ENCODE peak calls at places on chromosomes 11 and 22, in eight cellular contexts. L is GM23248, X is IMR-90, E is NT2/D1, H is colonic mucosa, S is astrocyte, P is H9, M is fibroblast of lung. D is an unnamed sample.

GRCh38 chr11:31815743-31816466 is 4.8 kb upstream of the PAX6 start:
- DNase-seq in L (peak; percentile 53), X (no peak), E (no peak), H (no peak), S (peak; percentile 6), P (no peak), M (no peak), D (no peak)

GRCh38 chr22:42711895-42712837 is 8.5 kb downstream of the A4GALT start:
- DNase-seq in L (no peak), X (no peak), E (no peak), H (no peak), S (no peak), P (no peak), M (no peak), D (no peak)

GRCh38 chr11:57742087-57742452 is 779 bp downstream of the SELENOH start:
- DNase-seq in L (no peak), X (no peak), E (no peak), H (no peak), S (no peak), P (no peak), M (no peak), D (no peak)

GRCh38 chr11:66109294-66109693 is 39.2 kb downstream of the PACS1 start:
- DNase-seq in L (no peak), X (no peak), E (no peak), H (no peak), S (no peak), P (no peak), M (no peak), D (no peak)

GRCh38 chr11:73729594-73730206 is 31.2 kb downstream of the RAB6A start:
- DNase-seq in L (peak; percentile 34), X (no peak), E (peak; percentile 20), H (no peak), S (no peak), P (peak; percentile 64), M (no peak), D (no peak)

GRCh38 chr11:121575250-121575962 is 122.6 kb upstream of the SORL1-AS1 start:
- DNase-seq in L (peak; percentile 8), X (peak; percentile 81), E (no peak), H (peak; percentile 33), S (peak; percentile 41), P (no peak), M (peak; percentile 89), D (no peak)

GRCh38 chr22:23501708-23502107 is 78.4 kb downstream of the IGLL1 start:
- DNase-seq in L (no peak), X (no peak), E (no peak), H (no peak), S (no peak), P (no peak), M (no peak), D (no peak)

GRCh38 chr11:78957481-78958245 is 383.0 kb upstream of the NARS2 start:
- DNase-seq in L (peak; percentile 39), X (peak; percentile 63), E (no peak), H (no peak), S (peak; percentile 26), P (no peak), M (peak; percentile 68), D (no peak)

GRCh38 chr11:1767399-1768140 is 3.8 kb upstream of the CTSD start:
- DNase-seq in L (no peak), X (no peak), E (no peak), H (no peak), S (no peak), P (no peak), M (no peak), D (no peak)

GRCh38 chr11:13462311-13462927 is 603 bp downstream of the BTBD10 start:
- DNase-seq in L (peak; percentile 70), X (peak; percentile 41), E (peak; percentile 39), H (peak; percentile 85), S (peak; percentile 45), P (peak; percentile 84), M (peak; percentile 20), D (no peak)

GRCh38 chr11:75635009-75635909 is 33.6 kb downstream of the MAP6 start:
- DNase-seq in L (peak; percentile 85), X (peak; percentile 72), E (no peak), H (peak; percentile 22), S (peak; percentile 40), P (no peak), M (peak; percentile 72), D (no peak)

GRCh38 chr11:116207349-116207748 is 565.4 kb downstream of the BUD13 start:
- DNase-seq in L (no peak), X (no peak), E (no peak), H (no peak), S (no peak), P (no peak), M (no peak), D (no peak)

GRCh38 chr11:122661182-122661945 is 5.8 kb downstream of the UBASH3B start:
- DNase-seq in L (peak; percentile 91), X (peak; percentile 83), E (no peak), H (no peak), S (peak; percentile 59), P (no peak), M (no peak), D (no peak)

GRCh38 chr22:41290262-41291221 is 4.6 kb upstream of the RANGAP1 start:
- DNase-seq in L (peak; percentile 80), X (peak; percentile 83), E (no peak), H (no peak), S (peak; percentile 76), P (peak; percentile 50), M (peak; percentile 37), D (no peak)

GRCh38 chr11:114170226-114170625 is 110.7 kb downstream of the ZBTB16 start:
- DNase-seq in L (no peak), X (no peak), E (peak; percentile 22), H (no peak), S (no peak), P (no peak), M (no peak), D (no peak)

GRCh38 chr11:28566643-28567042 is 458.5 kb downstream of the METTL15 start:
- DNase-seq in L (peak; percentile 99), X (peak; percentile 100), E (peak; percentile 11), H (peak; percentile 31), S (peak; percentile 98), P (peak; percentile 81), M (peak; percentile 96), D (no peak)

GRCh38 chr11:28569099-28569498 is 460.9 kb downstream of the METTL15 start:
- DNase-seq in L (no peak), X (no peak), E (no peak), H (no peak), S (no peak), P (no peak), M (no peak), D (no peak)
- H3K9ac ChIP-seq in L (no peak overlapping the region), X (no peak overlapping the region), E (no peak overlapping the region), H (no peak overlapping the region), S (no peak overlapping the region), P (no peak overlapping the region), M (no peak overlapping the region), D (no peak overlapping the region)

DNA sequence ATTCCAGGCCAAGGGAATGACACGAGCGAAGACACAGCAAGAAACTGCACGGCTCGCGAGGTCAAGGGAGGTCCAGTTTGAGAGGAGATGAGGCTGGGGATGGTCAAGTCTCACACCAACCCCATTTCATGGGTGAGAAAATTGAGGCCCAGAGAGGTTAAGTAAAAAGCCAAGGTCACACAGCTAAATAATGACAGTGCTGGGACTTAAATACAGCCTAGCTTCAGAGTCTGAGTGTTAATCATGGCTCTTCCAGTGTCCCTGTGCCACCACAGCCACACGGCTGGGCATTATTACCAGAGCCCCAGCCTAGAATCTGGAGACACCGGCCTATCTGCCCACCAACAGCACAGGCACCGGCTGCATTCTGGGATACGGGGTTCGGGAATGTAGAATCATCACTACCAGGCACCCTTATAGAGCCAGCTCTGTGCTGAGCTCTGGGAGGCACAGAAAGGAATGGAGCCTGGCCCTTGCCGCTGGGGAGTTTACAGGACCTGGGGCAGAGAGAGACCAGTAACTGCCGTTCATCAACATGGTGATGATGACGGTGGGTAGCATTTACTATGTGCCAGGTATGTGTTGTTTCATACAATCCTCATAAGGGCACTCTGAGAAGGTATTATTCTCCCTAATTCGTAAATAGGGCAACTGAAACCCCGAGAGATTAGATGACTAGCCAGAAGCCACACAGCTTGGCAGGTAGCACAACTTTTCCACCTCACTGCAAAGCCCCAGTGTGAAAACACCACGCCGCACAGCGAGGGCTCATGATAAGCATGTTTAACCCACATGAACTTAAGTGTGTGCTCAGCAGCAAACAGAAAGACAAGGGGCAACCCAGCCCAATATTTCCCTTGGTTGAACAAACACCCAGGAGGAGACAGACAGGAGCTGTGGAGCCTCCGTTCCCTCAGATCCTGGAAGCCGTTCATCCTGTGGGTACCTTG is 51.9 kb downstream of the CD6 start:
- DNase-seq in L (no peak), X (no peak), E (no peak), H (no peak), S (no peak), P (no peak), M (no peak), D (no peak)
- H3K9ac ChIP-seq in L (no peak overlapping the region), X (no peak overlapping the region), E (peak overlapping the region; percentile 50), H (no peak overlapping the region), S (no peak overlapping the region), P (no peak overlapping the region), M (no peak overlapping the region), D (no peak overlapping the region)

DNA sequence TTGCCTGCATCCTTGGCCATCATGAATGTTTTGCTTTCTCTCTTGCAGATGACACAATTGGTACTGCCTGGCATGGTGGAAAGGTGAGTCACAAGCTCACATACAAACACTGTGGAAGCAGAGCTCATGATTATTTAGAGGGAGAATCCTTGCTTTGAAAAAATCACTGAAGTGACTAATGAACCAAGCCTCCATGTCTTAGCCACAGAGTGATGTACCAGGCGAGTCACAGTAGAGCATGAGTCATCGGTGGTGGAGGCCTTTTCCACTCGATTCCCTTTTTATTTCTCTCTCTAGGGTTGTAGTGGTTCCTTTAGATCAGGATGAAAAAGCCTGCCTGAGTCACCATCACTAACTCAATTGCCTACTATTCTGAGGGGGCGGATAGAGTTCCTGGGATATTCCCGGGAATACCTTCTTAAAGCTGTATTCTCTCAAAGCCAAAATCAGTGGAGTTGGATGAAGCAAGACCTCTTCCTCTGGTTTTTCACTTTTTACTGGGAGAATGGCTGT is 49.6 kb upstream of the ALKBH3 start:
- DNase-seq in L (peak; percentile 100), X (peak; percentile 100), E (peak; percentile 57), H (no peak), S (peak; percentile 100), P (no peak), M (peak; percentile 99), D (no peak)
- H3K9ac ChIP-seq in L (peak overlapping the region; percentile 54), X (no peak overlapping the region), E (no peak overlapping the region), H (no peak overlapping the region), S (peak overlapping the region; percentile 85), P (no peak overlapping the region), M (no peak overlapping the region), D (no peak overlapping the region)

GRCh38 chr22:48794906-48795305 is 1032.8 kb downstream of the BRD1 start:
- DNase-seq in L (no peak), X (no peak), E (no peak), H (no peak), S (no peak), P (no peak), M (no peak), D (no peak)

GRCh38 chr22:48798281-48799226 is 1029.1 kb downstream of the BRD1 start:
- DNase-seq in L (no peak), X (no peak), E (no peak), H (no peak), S (no peak), P (no peak), M (no peak), D (no peak)

GRCh38 chr22:48795664-48796063 is 1032.0 kb downstream of the BRD1 start:
- DNase-seq in L (no peak), X (no peak), E (no peak), H (no peak), S (no peak), P (no peak), M (no peak), D (no peak)

GRCh38 chr22:48797731-48798130 is 1029.9 kb downstream of the BRD1 start:
- DNase-seq in L (no peak), X (no peak), E (no peak), H (no peak), S (no peak), P (no peak), M (no peak), D (no peak)

GRCh38 chr22:48796295-48797015 is 1031.2 kb downstream of the BRD1 start:
- DNase-seq in L (no peak), X (no peak), E (peak; percentile 9), H (no peak), S (no peak), P (peak; percentile 74), M (no peak), D (no peak)
- H3K9ac ChIP-seq in L (no peak overlapping the region), X (no peak overlapping the region), E (peak overlapping the region; percentile 6), H (no peak overlapping the region), S (no peak overlapping the region), P (no peak overlapping the region), M (no peak overlapping the region), D (no peak overlapping the region)